ENCODE peak calls at places on chromosomes 6 and 20, in four cellular contexts. T is choroid plexus epithelial cell; C is CD4-positive, CD25-positive, alpha-beta regulatory T cell; G is effector memory CD4-positive, alpha-beta T cell. S is an unnamed sample.

GRCh38 chr20:50121858-50122271 is 8.9 kb upstream of the UBE2V1 start:
- DNase-seq in G (no peak), C (no peak), T (peak), S (peak)

GRCh38 chr6:143419526-143419925 is 31.0 kb downstream of the ADAT2 start:
- DNase-seq in T (no peak), C (no peak), G (no peak), S (no peak)

GRCh38 chr6:132298344-132298949 is 102.8 kb downstream of the MOXD1 start:
- DNase-seq in T (peak), C (peak), G (no peak), S (peak)

GRCh38 chr6:42451595-42452170 is at the start of gene TRERF1:
- DNase-seq in T (peak), C (peak), G (peak), S (peak)

GRCh38 chr6:166465671-166466087 is 82.9 kb upstream of the MPC1 start:
- DNase-seq in C (no peak), G (no peak), T (no peak), S (peak)

GRCh38 chr6:14001329-14002012 is 76.7 kb downstream of the RNF182 start:
- DNase-seq in T (peak), G (no peak), C (no peak), S (peak)

GRCh38 chr6:47700596-47700995 is 2.2 kb downstream of the ADGRF4 start:
- DNase-seq in T (no peak), G (no peak), C (no peak), S (no peak)

GRCh38 chr6:167731731-167732422 is 94.8 kb upstream of the AFDN start:
- DNase-seq in T (no peak), G (no peak), C (no peak), S (no peak)

GRCh38 chr6:125869427-125869826 is 78.7 kb downstream of the NCOA7 start:
- DNase-seq in C (no peak), G (no peak), T (no peak), S (no peak)

GRCh38 chr6:105484238-105485161 is 81.6 kb upstream of the PREP start:
- DNase-seq in T (peak), G (no peak), C (peak), S (peak)

GRCh38 chr6:1242439-1242838 is 69.5 kb upstream of the FOXQ1 start:
- DNase-seq in T (peak), C (no peak), G (no peak), S (peak)

DNA sequence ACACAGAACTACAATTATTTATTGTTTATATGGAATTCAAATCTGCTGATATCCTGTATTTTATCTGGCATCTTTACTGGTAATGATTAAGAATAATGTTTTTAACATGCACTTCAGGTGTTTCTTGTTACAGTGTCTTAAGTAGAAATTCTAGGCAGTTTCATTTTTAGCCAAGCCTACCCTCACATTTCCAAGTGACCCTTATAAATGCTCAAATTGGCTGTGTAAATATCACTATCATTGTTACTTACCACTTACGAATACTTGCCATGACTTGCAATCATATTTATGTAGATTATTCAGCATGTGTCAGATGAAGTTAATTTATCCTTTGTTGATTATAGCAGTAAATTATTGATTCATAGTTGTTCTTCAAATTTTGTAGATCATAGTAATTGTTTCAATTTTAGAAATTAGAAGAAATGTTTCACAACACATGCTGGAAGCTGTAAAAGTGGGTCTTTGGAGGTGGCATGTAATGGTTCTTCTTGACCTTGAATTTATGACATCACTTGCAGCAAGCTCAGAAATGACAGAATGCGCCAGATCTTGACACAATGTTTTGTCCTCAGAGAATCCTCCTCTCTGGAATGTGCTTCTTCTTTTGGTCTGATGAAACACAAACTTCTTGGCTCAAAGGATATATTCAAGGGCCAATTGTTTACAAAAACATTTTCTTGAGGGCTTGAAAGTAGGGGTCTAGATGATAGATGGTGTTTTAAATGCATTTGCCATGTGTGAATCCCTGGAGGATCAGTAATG is 471.8 kb downstream of the COL12A1 start:
- DNase-seq in G (no peak), T (peak), C (no peak), S (peak)
- H3K4me3 ChIP-seq in G (no peak), T (no peak), C (no peak), S (no peak)

GRCh38 chr20:14790771-14791517 is 453.5 kb upstream of the FLRT3 start:
- DNase-seq in G (no peak), T (peak), C (no peak), S (peak)

DNA sequence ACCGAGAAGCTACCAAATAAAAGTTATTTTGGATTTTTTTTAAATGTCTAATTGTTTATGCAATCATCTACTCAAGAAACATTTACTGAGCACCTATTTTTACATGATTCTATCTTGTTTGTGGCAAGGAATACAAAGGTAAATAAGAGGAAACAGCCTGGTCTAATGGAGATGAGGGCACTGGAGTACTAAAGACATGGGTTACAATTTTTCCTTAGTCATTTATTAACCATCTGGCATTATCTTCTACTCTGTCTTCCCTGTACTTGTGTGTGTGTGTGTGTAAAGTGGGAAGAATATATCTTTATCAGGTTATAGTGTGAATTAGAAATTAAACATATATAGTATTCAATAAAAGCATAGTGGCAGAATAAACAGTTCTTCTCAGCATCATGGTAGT is 455.5 kb upstream of the FLRT3 start:
- DNase-seq in C (no peak), G (no peak), T (no peak), S (no peak)
- H3K4me3 ChIP-seq in C (no peak), G (no peak), T (no peak), S (no peak)

GRCh38 chr6:71248866-71249265 is 39.7 kb upstream of the OGFRL1 start:
- DNase-seq in T (no peak), G (no peak), C (no peak), S (no peak)
- H3K4me3 ChIP-seq in T (no peak), G (no peak), C (no peak), S (no peak)

GRCh38 chr6:107235007-107235406 is 119.7 kb upstream of the BEND3 start:
- DNase-seq in C (no peak), T (no peak), G (no peak), S (no peak)
- H3K4me3 ChIP-seq in C (no peak), T (no peak), G (no peak), S (no peak)

GRCh38 chr6:23180504-23181293 is 611.3 kb downstream of the HDGFL1 start:
- DNase-seq in C (no peak), G (no peak), T (peak), S (peak)
- H3K4me3 ChIP-seq in C (no peak), G (no peak), T (no peak), S (no peak)

GRCh38 chr20:47359533-47360206 is 3.2 kb upstream of the ZMYND8 start:
- DNase-seq in C (no peak), G (no peak), T (no peak), S (no peak)
- H3K4me3 ChIP-seq in C (no peak), G (no peak), T (no peak), S (no peak)

DNA sequence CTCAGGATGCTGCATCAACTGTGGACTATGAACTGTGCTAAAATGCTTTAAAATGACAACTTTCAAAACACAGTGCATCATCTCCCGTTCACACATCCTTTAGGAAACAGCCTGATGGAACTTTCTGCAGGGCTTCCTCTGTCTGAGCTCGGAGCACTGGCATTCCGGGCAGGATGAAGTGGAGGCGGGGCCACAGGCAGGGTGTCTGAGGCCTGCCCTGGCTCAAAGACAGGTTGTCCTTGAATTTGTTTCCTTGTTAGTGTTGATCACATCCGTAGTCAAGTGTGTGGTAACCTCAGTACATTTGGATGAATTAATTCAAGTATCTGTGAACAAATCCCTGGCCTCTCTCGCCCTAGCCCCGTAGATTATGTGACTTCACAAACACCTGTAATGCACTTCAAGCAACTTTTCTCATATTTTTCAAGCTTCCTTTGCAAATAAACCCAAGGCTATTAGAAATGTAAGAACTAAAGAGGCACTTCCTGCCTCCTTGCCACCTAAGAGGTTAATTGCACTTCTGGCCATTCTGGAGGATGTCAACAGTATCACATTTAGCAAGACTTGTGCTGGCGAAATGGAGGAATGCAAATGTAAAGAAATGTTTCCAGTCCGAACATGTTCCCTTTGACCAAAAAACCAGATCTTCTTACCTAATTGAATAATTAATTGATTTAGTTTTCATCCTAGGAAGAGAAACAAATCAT is 3.1 kb downstream of the CD93 start:
- DNase-seq in T (no peak), G (no peak), C (peak), S (no peak)
- H3K4me3 ChIP-seq in T (no peak), G (no peak), C (peak), S (no peak)